ENCODE peak calls at places on chromosome 4, in seven cellular contexts. One of them, this sample, is unnamed.

GRCh38 chr4:184937745-184938144 is 80.5 kb upstream of the HELT start:
- DNase-seq in lower lobe of right lung: no peak
- DNase-seq in cardiac muscle cell: no peak
- DNase-seq in IMR-90: no peak
- DNase-seq in left lung: no peak
- DNase-seq in colonic mucosa: peak
- DNase-seq in sigmoid colon: no peak
- DNase-seq in this sample: no peak

GRCh38 chr4:62455871-62456270 is 1255.7 kb downstream of the ADGRL3 start:
- DNase-seq in lower lobe of right lung: no peak
- DNase-seq in cardiac muscle cell: no peak
- DNase-seq in IMR-90: no peak
- DNase-seq in left lung: no peak
- DNase-seq in colonic mucosa: no peak
- DNase-seq in sigmoid colon: no peak
- DNase-seq in this sample: peak

GRCh38 chr4:43242611-43243010 is 350.1 kb downstream of the GRXCR1 start:
- DNase-seq in lower lobe of right lung: no peak
- DNase-seq in cardiac muscle cell: peak
- DNase-seq in IMR-90: peak
- DNase-seq in left lung: no peak
- DNase-seq in colonic mucosa: no peak
- DNase-seq in sigmoid colon: no peak
- DNase-seq in this sample: no peak

GRCh38 chr4:71009091-71009490 is 15.6 kb downstream of the DCK start:
- DNase-seq in lower lobe of right lung: no peak
- DNase-seq in cardiac muscle cell: no peak
- DNase-seq in IMR-90: peak
- DNase-seq in left lung: no peak
- DNase-seq in colonic mucosa: no peak
- DNase-seq in sigmoid colon: no peak
- DNase-seq in this sample: no peak

GRCh38 chr4:107931775-107932321 is 499 bp downstream of the CYP2U1 start:
- DNase-seq in lower lobe of right lung: peak
- DNase-seq in cardiac muscle cell: no peak
- DNase-seq in IMR-90: no peak
- DNase-seq in left lung: peak
- DNase-seq in colonic mucosa: peak
- DNase-seq in sigmoid colon: peak
- DNase-seq in this sample: no peak

GRCh38 chr4:1017706-1018105 is 6.3 kb downstream of the FGFRL1 start:
- DNase-seq in lower lobe of right lung: no peak
- DNase-seq in cardiac muscle cell: no peak
- DNase-seq in IMR-90: no peak
- DNase-seq in left lung: no peak
- DNase-seq in colonic mucosa: no peak
- DNase-seq in sigmoid colon: no peak
- DNase-seq in this sample: no peak

GRCh38 chr4:87042221-87042620 is 107.4 kb downstream of the AFF1 start:
- DNase-seq in lower lobe of right lung: no peak
- DNase-seq in cardiac muscle cell: no peak
- DNase-seq in IMR-90: no peak
- DNase-seq in left lung: no peak
- DNase-seq in colonic mucosa: no peak
- DNase-seq in sigmoid colon: no peak
- DNase-seq in this sample: no peak

GRCh38 chr4:124121511-124121934 is 591.0 kb downstream of the ANKRD50 start:
- DNase-seq in lower lobe of right lung: no peak
- DNase-seq in cardiac muscle cell: peak
- DNase-seq in IMR-90: peak
- DNase-seq in left lung: no peak
- DNase-seq in colonic mucosa: no peak
- DNase-seq in sigmoid colon: no peak
- DNase-seq in this sample: peak

GRCh38 chr4:46945062-46945461 is 36.0 kb upstream of the COX7B2 start:
- DNase-seq in lower lobe of right lung: no peak
- DNase-seq in cardiac muscle cell: no peak
- DNase-seq in IMR-90: no peak
- DNase-seq in left lung: no peak
- DNase-seq in colonic mucosa: no peak
- DNase-seq in sigmoid colon: no peak
- DNase-seq in this sample: no peak

GRCh38 chr4:135735543-135735942 is 1534.0 kb upstream of the PABPC4L start:
- DNase-seq in lower lobe of right lung: no peak
- DNase-seq in cardiac muscle cell: no peak
- DNase-seq in IMR-90: no peak
- DNase-seq in left lung: no peak
- DNase-seq in colonic mucosa: no peak
- DNase-seq in sigmoid colon: no peak
- DNase-seq in this sample: no peak

GRCh38 chr4:727576-727975 is 21.9 kb downstream of the PCGF3 start:
- DNase-seq in lower lobe of right lung: no peak
- DNase-seq in cardiac muscle cell: peak
- DNase-seq in IMR-90: no peak
- DNase-seq in left lung: no peak
- DNase-seq in colonic mucosa: no peak
- DNase-seq in sigmoid colon: no peak
- DNase-seq in this sample: no peak

GRCh38 chr4:19999775-20000414 is 251.8 kb upstream of the SLIT2 start:
- DNase-seq in lower lobe of right lung: no peak
- DNase-seq in cardiac muscle cell: no peak
- DNase-seq in IMR-90: no peak
- DNase-seq in left lung: no peak
- DNase-seq in colonic mucosa: no peak
- DNase-seq in sigmoid colon: no peak
- DNase-seq in this sample: no peak

GRCh38 chr4:69970071-69970470 is 4.5 kb upstream of the CSN2 start:
- DNase-seq in lower lobe of right lung: no peak
- DNase-seq in cardiac muscle cell: peak
- DNase-seq in IMR-90: no peak
- DNase-seq in left lung: no peak
- DNase-seq in colonic mucosa: no peak
- DNase-seq in sigmoid colon: no peak
- DNase-seq in this sample: no peak

GRCh38 chr4:4384837-4385236 is 2.1 kb upstream of the NSG1 start:
- DNase-seq in lower lobe of right lung: no peak
- DNase-seq in cardiac muscle cell: peak
- DNase-seq in IMR-90: peak
- DNase-seq in left lung: no peak
- DNase-seq in colonic mucosa: no peak
- DNase-seq in sigmoid colon: no peak
- DNase-seq in this sample: no peak

GRCh38 chr4:93791570-93792195 is 36.9 kb upstream of the ATOH1 start:
- DNase-seq in lower lobe of right lung: peak
- DNase-seq in cardiac muscle cell: peak
- DNase-seq in IMR-90: peak
- DNase-seq in left lung: no peak
- DNase-seq in colonic mucosa: peak
- DNase-seq in sigmoid colon: no peak
- DNase-seq in this sample: peak

GRCh38 chr4:105061136-105061696 is 85.5 kb upstream of the TET2 start:
- DNase-seq in lower lobe of right lung: no peak
- DNase-seq in cardiac muscle cell: peak
- DNase-seq in IMR-90: peak
- DNase-seq in left lung: no peak
- DNase-seq in colonic mucosa: peak
- DNase-seq in sigmoid colon: no peak
- DNase-seq in this sample: no peak

GRCh38 chr4:77170926-77171325 is 13.9 kb downstream of the CCNG2 start:
- DNase-seq in lower lobe of right lung: no peak
- DNase-seq in cardiac muscle cell: no peak
- DNase-seq in IMR-90: no peak
- DNase-seq in left lung: no peak
- DNase-seq in colonic mucosa: no peak
- DNase-seq in sigmoid colon: no peak
- DNase-seq in this sample: no peak

GRCh38 chr4:77586953-77587383 is 18.7 kb upstream of the CXCL13 start:
- DNase-seq in lower lobe of right lung: no peak
- DNase-seq in cardiac muscle cell: peak
- DNase-seq in IMR-90: no peak
- DNase-seq in left lung: no peak
- DNase-seq in colonic mucosa: no peak
- DNase-seq in sigmoid colon: no peak
- DNase-seq in this sample: no peak

GRCh38 chr4:185134176-185134869 is 8.7 kb upstream of the SLC25A4 start:
- DNase-seq in lower lobe of right lung: no peak
- DNase-seq in cardiac muscle cell: peak
- DNase-seq in IMR-90: peak
- DNase-seq in left lung: no peak
- DNase-seq in colonic mucosa: no peak
- DNase-seq in sigmoid colon: no peak
- DNase-seq in this sample: no peak

GRCh38 chr4:95539056-95539455 is 9.7 kb downstream of the UNC5C start:
- DNase-seq in lower lobe of right lung: no peak
- DNase-seq in cardiac muscle cell: no peak
- DNase-seq in IMR-90: no peak
- DNase-seq in left lung: no peak
- DNase-seq in colonic mucosa: no peak
- DNase-seq in sigmoid colon: no peak
- DNase-seq in this sample: no peak

GRCh38 chr4:95540227-95540626 is 8.5 kb downstream of the UNC5C start:
- DNase-seq in lower lobe of right lung: no peak
- DNase-seq in cardiac muscle cell: peak
- DNase-seq in IMR-90: no peak
- DNase-seq in left lung: no peak
- DNase-seq in colonic mucosa: no peak
- DNase-seq in sigmoid colon: no peak
- DNase-seq in this sample: no peak

GRCh38 chr4:95537967-95538485 is 10.7 kb downstream of the UNC5C start:
- DNase-seq in lower lobe of right lung: no peak
- DNase-seq in cardiac muscle cell: no peak
- DNase-seq in IMR-90: no peak
- DNase-seq in left lung: no peak
- DNase-seq in colonic mucosa: no peak
- DNase-seq in sigmoid colon: no peak
- DNase-seq in this sample: no peak

GRCh38 chr4:95541889-95542607 is 6.7 kb downstream of the UNC5C start:
- DNase-seq in lower lobe of right lung: no peak
- DNase-seq in cardiac muscle cell: no peak
- DNase-seq in IMR-90: no peak
- DNase-seq in left lung: no peak
- DNase-seq in colonic mucosa: no peak
- DNase-seq in sigmoid colon: no peak
- DNase-seq in this sample: no peak

GRCh38 chr4:95541094-95541493 is 7.7 kb downstream of the UNC5C start:
- DNase-seq in lower lobe of right lung: no peak
- DNase-seq in cardiac muscle cell: no peak
- DNase-seq in IMR-90: no peak
- DNase-seq in left lung: no peak
- DNase-seq in colonic mucosa: no peak
- DNase-seq in sigmoid colon: no peak
- DNase-seq in this sample: no peak
- H3K4me3 ChIP-seq in lower lobe of right lung: no peak
- H3K4me3 ChIP-seq in cardiac muscle cell: no peak
- H3K4me3 ChIP-seq in IMR-90: no peak
- H3K4me3 ChIP-seq in left lung: no peak
- H3K4me3 ChIP-seq in colonic mucosa: no peak
- H3K4me3 ChIP-seq in sigmoid colon: no peak
- H3K4me3 ChIP-seq in this sample: no peak

GRCh38 chr4:120977435-120977997 is 55.0 kb upstream of the PRDM5 start:
- DNase-seq in lower lobe of right lung: no peak
- DNase-seq in cardiac muscle cell: peak
- DNase-seq in IMR-90: peak
- DNase-seq in left lung: no peak
- DNase-seq in colonic mucosa: peak
- DNase-seq in sigmoid colon: no peak
- DNase-seq in this sample: peak
- TF ChIP-seq CTCF in lower lobe of right lung: peak
- TF ChIP-seq CTCF in cardiac muscle cell: peak
- TF ChIP-seq CTCF in IMR-90: peak
- TF ChIP-seq CTCF in left lung: peak
- TF ChIP-seq CTCF in colonic mucosa: peak
- TF ChIP-seq CTCF in sigmoid colon: peak
- TF ChIP-seq CTCF in this sample: peak

DNA sequence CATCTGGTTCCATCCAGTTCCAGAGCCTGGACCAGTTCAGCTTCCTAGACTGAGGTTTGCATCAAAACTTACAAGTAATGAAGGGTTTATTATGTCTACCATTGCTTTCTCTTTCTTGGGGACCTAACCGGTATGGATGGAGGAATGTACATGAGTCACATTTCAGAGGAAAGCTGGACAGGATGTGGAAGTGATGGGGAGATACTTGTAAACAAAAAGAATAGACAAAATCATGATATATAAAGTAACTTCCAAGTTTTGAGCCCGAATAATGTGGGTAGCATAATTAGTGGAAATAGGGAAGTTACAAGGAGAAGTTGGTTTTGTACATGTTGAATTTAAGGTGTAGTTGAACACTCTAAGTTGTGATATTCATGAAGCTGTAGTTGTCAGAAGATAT is 14.9 kb downstream of the FNIP2 start:
- DNase-seq in lower lobe of right lung: no peak
- DNase-seq in cardiac muscle cell: no peak
- DNase-seq in IMR-90: peak
- DNase-seq in left lung: no peak
- DNase-seq in colonic mucosa: no peak
- DNase-seq in sigmoid colon: no peak
- DNase-seq in this sample: no peak
- H3K27ac ChIP-seq in lower lobe of right lung: no peak
- H3K27ac ChIP-seq in cardiac muscle cell: peak
- H3K27ac ChIP-seq in IMR-90: peak
- H3K27ac ChIP-seq in left lung: no peak
- H3K27ac ChIP-seq in colonic mucosa: peak
- H3K27ac ChIP-seq in sigmoid colon: peak
- H3K27ac ChIP-seq in this sample: peak

GRCh38 chr4:182879913-182880312 is 37.3 kb downstream of the DCTD start:
- DNase-seq in lower lobe of right lung: no peak
- DNase-seq in cardiac muscle cell: no peak
- DNase-seq in IMR-90: no peak
- DNase-seq in left lung: no peak
- DNase-seq in colonic mucosa: no peak
- DNase-seq in sigmoid colon: peak
- DNase-seq in this sample: no peak

GRCh38 chr4:182883351-182883750 is 33.8 kb downstream of the DCTD start:
- DNase-seq in lower lobe of right lung: no peak
- DNase-seq in cardiac muscle cell: no peak
- DNase-seq in IMR-90: no peak
- DNase-seq in left lung: no peak
- DNase-seq in colonic mucosa: no peak
- DNase-seq in sigmoid colon: peak
- DNase-seq in this sample: no peak

GRCh38 chr4:182884046-182884445 is 33.1 kb downstream of the DCTD start:
- DNase-seq in lower lobe of right lung: no peak
- DNase-seq in cardiac muscle cell: no peak
- DNase-seq in IMR-90: no peak
- DNase-seq in left lung: no peak
- DNase-seq in colonic mucosa: no peak
- DNase-seq in sigmoid colon: no peak
- DNase-seq in this sample: no peak

GRCh38 chr4:182880387-182881356 is 36.5 kb downstream of the DCTD start:
- DNase-seq in lower lobe of right lung: no peak
- DNase-seq in cardiac muscle cell: peak
- DNase-seq in IMR-90: peak
- DNase-seq in left lung: no peak
- DNase-seq in colonic mucosa: no peak
- DNase-seq in sigmoid colon: peak
- DNase-seq in this sample: no peak

DNA sequence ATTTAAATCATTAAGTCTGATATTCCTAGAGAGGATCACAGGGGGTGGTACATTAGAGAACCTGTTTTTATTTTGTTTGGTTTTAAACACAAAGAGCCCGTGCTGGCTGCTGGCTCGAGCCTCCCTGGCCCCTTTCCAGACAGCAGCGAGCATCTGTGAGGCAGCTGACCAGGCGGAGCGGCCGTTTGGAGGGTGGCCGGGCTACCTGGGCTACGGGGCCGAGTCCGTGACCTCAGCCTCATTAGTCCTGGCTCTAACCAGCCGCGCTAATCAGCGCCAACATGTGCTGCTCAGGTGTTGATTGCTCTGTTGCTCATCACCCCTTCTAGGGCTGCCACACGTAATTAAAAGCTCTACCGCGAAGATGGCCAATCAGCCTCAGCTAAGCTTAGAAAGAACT is 35.3 kb downstream of the DCTD start:
- DNase-seq in lower lobe of right lung: no peak
- DNase-seq in cardiac muscle cell: no peak
- DNase-seq in IMR-90: no peak
- DNase-seq in left lung: no peak
- DNase-seq in colonic mucosa: no peak
- DNase-seq in sigmoid colon: peak
- DNase-seq in this sample: no peak
- H3K4me3 ChIP-seq in lower lobe of right lung: no peak
- H3K4me3 ChIP-seq in cardiac muscle cell: no peak
- H3K4me3 ChIP-seq in IMR-90: no peak
- H3K4me3 ChIP-seq in left lung: no peak
- H3K4me3 ChIP-seq in colonic mucosa: no peak
- H3K4me3 ChIP-seq in sigmoid colon: peak
- H3K4me3 ChIP-seq in this sample: no peak

This sample was measured in brain microvascular endothelial cell.